ENCODE peak calls at places on chromosomes 12 and 14, in nine cellular contexts. T, K, J, G, R, Z, M, L and C are unnamed samples.
A peak's percentile ranks its signal among the peaks of the same experiment; 100 is the strongest.

GRCh38 chr12:54294152-54294913 is 6.5 kb downstream of the NFE2 start:
- DNase-seq in K (peak; percentile 54), J (no peak), Z (no peak), R (peak; percentile 38), M (peak; percentile 48), G (no peak), L (no peak), T (peak; percentile 43), C (peak; percentile 83)

GRCh38 chr12:54624316-54625279 is 10.1 kb downstream of the LACRT start:
- DNase-seq in Z (no peak), L (no peak), T (no peak), J (no peak), K (no peak), G (no peak), R (no peak), M (no peak), C (no peak)

GRCh38 chr14:105436891-105437722 is 17.5 kb downstream of the MTA1 start:
- DNase-seq in J (no peak), L (no peak), G (no peak), Z (no peak), R (no peak), T (no peak), K (no peak), M (no peak), C (no peak)

GRCh38 chr12:45695035-45695434 is 34.5 kb upstream of the ARID2 start:
- DNase-seq in L (no peak), K (no peak), G (no peak), J (no peak), Z (no peak), R (no peak), M (no peak), T (no peak), C (no peak)

GRCh38 chr14:90137807-90138206 is 76.0 kb downstream of the KCNK13 start:
- DNase-seq in G (no peak), K (no peak), T (no peak), Z (no peak), J (no peak), R (no peak), M (no peak), L (no peak), C (no peak)

GRCh38 chr12:13116971-13117370 is 13.5 kb upstream of the GSG1 start:
- DNase-seq in K (no peak), G (no peak), M (no peak), T (no peak), J (no peak), L (no peak), R (no peak), Z (no peak), C (no peak)

GRCh38 chr14:65732112-65732511 is 319.6 kb downstream of the FUT8 start:
- DNase-seq in R (no peak), Z (no peak), K (no peak), M (no peak), T (no peak), G (no peak), J (no peak), L (no peak), C (peak; percentile 59)

GRCh38 chr14:94636744-94637412 is 24.7 kb downstream of the SERPINA3 start:
- DNase-seq in L (no peak), G (no peak), T (no peak), R (no peak), Z (no peak), K (no peak), M (no peak), J (no peak), C (no peak)

GRCh38 chr14:38111046-38111445 is 96.7 kb upstream of the SSTR1 start:
- DNase-seq in K (no peak), G (no peak), L (no peak), J (no peak), Z (no peak), T (no peak), R (no peak), M (no peak), C (no peak)

GRCh38 chr12:42981379-42981778 is 391.8 kb upstream of the PRICKLE1 start:
- DNase-seq in T (no peak), Z (no peak), L (no peak), K (no peak), G (no peak), M (no peak), R (no peak), J (peak; percentile 74), C (no peak)

GRCh38 chr14:69241577-69241976 is 18.4 kb upstream of the GALNT16 start:
- DNase-seq in T (no peak), L (no peak), Z (no peak), K (no peak), M (no peak), G (no peak), J (no peak), R (no peak), C (no peak)